ENCODE peak calls at places on chromosomes 4 and X, in six cellular contexts. One of them, this sample, is unnamed.

GRCh38 chr4:113678651-113679050 is 82.9 kb downstream of the CAMK2D start:
- DNase-seq in lower leg skin: no peak
- DNase-seq in brain microvascular endothelial cell: no peak
- DNase-seq in suprapubic skin: no peak
- DNase-seq in A549: no peak
- DNase-seq in coronary artery: no peak
- DNase-seq in this sample: no peak

GRCh38 chr4:102022343-102022742 is 231.8 kb downstream of the BANK1 start:
- DNase-seq in lower leg skin: no peak
- DNase-seq in brain microvascular endothelial cell: no peak
- DNase-seq in suprapubic skin: no peak
- DNase-seq in A549: no peak
- DNase-seq in coronary artery: no peak
- DNase-seq in this sample: no peak

GRCh38 chr4:128234836-128235235 is 52.8 kb downstream of the PGRMC2 start:
- DNase-seq in lower leg skin: no peak
- DNase-seq in brain microvascular endothelial cell: no peak
- DNase-seq in suprapubic skin: no peak
- DNase-seq in A549: no peak
- DNase-seq in coronary artery: no peak
- DNase-seq in this sample: no peak

GRCh38 chr4:27176400-27176799 is 315.8 kb downstream of the STIM2 start:
- DNase-seq in lower leg skin: no peak
- DNase-seq in brain microvascular endothelial cell: no peak
- DNase-seq in suprapubic skin: no peak
- DNase-seq in A549: no peak
- DNase-seq in coronary artery: no peak
- DNase-seq in this sample: peak

GRCh38 chr4:183438458-183439113 is 5.8 kb upstream of the CDKN2AIP start:
- DNase-seq in lower leg skin: no peak
- DNase-seq in brain microvascular endothelial cell: peak
- DNase-seq in suprapubic skin: no peak
- DNase-seq in A549: peak
- DNase-seq in coronary artery: no peak
- DNase-seq in this sample: no peak

GRCh38 chr4:183398298-183399129 is 45.9 kb upstream of the CDKN2AIP start:
- DNase-seq in lower leg skin: peak
- DNase-seq in brain microvascular endothelial cell: peak
- DNase-seq in suprapubic skin: no peak
- DNase-seq in A549: peak
- DNase-seq in coronary artery: no peak
- DNase-seq in this sample: no peak

GRCh38 chrX:16785247-16786138 is 773 bp upstream of the TXLNG start:
- DNase-seq in lower leg skin: peak
- DNase-seq in brain microvascular endothelial cell: no peak
- DNase-seq in suprapubic skin: no peak
- DNase-seq in A549: no peak
- DNase-seq in coronary artery: peak
- DNase-seq in this sample: no peak

GRCh38 chr4:119559044-119559647 is 69.5 kb downstream of the PDE5A start:
- DNase-seq in lower leg skin: no peak
- DNase-seq in brain microvascular endothelial cell: no peak
- DNase-seq in suprapubic skin: no peak
- DNase-seq in A549: peak
- DNase-seq in coronary artery: no peak
- DNase-seq in this sample: no peak

GRCh38 chr4:175306436-175306835 is 388.3 kb downstream of the ADAM29 start:
- DNase-seq in lower leg skin: no peak
- DNase-seq in brain microvascular endothelial cell: no peak
- DNase-seq in suprapubic skin: no peak
- DNase-seq in A549: no peak
- DNase-seq in coronary artery: no peak
- DNase-seq in this sample: no peak

GRCh38 chrX:45852884-45853283 is 652.2 kb upstream of the DIPK2B start:
- DNase-seq in lower leg skin: no peak
- DNase-seq in brain microvascular endothelial cell: peak
- DNase-seq in suprapubic skin: no peak
- DNase-seq in A549: no peak
- DNase-seq in coronary artery: no peak
- DNase-seq in this sample: no peak

GRCh38 chr4:140018931-140019618 is 134.9 kb downstream of the MAML3 start:
- DNase-seq in lower leg skin: no peak
- DNase-seq in brain microvascular endothelial cell: no peak
- DNase-seq in suprapubic skin: no peak
- DNase-seq in A549: no peak
- DNase-seq in coronary artery: no peak
- DNase-seq in this sample: no peak

GRCh38 chr4:111562811-111563210 is 582.4 kb upstream of the FAM241A start:
- DNase-seq in lower leg skin: no peak
- DNase-seq in brain microvascular endothelial cell: no peak
- DNase-seq in suprapubic skin: no peak
- DNase-seq in A549: no peak
- DNase-seq in coronary artery: no peak
- DNase-seq in this sample: no peak

GRCh38 chr4:115365185-115365584 is 251.8 kb upstream of the NDST4 start:
- DNase-seq in lower leg skin: no peak
- DNase-seq in brain microvascular endothelial cell: no peak
- DNase-seq in suprapubic skin: no peak
- DNase-seq in A549: no peak
- DNase-seq in coronary artery: no peak
- DNase-seq in this sample: no peak

GRCh38 chrX:26613951-26614350 is 398.0 kb downstream of the MAGEB5 start:
- DNase-seq in lower leg skin: no peak
- DNase-seq in brain microvascular endothelial cell: peak
- DNase-seq in suprapubic skin: no peak
- DNase-seq in A549: no peak
- DNase-seq in coronary artery: no peak
- DNase-seq in this sample: no peak

GRCh38 chr4:186958951-186959350 is 235.3 kb upstream of the FAT1 start:
- DNase-seq in lower leg skin: no peak
- DNase-seq in brain microvascular endothelial cell: no peak
- DNase-seq in suprapubic skin: no peak
- DNase-seq in A549: no peak
- DNase-seq in coronary artery: no peak
- DNase-seq in this sample: no peak

GRCh38 chr4:99100876-99101275 is 12.3 kb upstream of the ADH5 start:
- DNase-seq in lower leg skin: no peak
- DNase-seq in brain microvascular endothelial cell: no peak
- DNase-seq in suprapubic skin: no peak
- DNase-seq in A549: no peak
- DNase-seq in coronary artery: no peak
- DNase-seq in this sample: no peak

GRCh38 chr4:139557506-139558110 is 1.6 kb upstream of the SETD7 start:
- DNase-seq in lower leg skin: no peak
- DNase-seq in brain microvascular endothelial cell: no peak
- DNase-seq in suprapubic skin: no peak
- DNase-seq in A549: no peak
- DNase-seq in coronary artery: no peak
- DNase-seq in this sample: no peak

GRCh38 chrX:18640686-18641085 is 31.2 kb downstream of the RS1 start:
- DNase-seq in lower leg skin: no peak
- DNase-seq in brain microvascular endothelial cell: no peak
- DNase-seq in suprapubic skin: no peak
- DNase-seq in A549: no peak
- DNase-seq in coronary artery: no peak
- DNase-seq in this sample: no peak

GRCh38 chrX:154121961-154122360 is 22.1 kb upstream of the OPN1LW start:
- DNase-seq in lower leg skin: no peak
- DNase-seq in brain microvascular endothelial cell: no peak
- DNase-seq in suprapubic skin: no peak
- DNase-seq in A549: no peak
- DNase-seq in coronary artery: no peak
- DNase-seq in this sample: peak

GRCh38 chr4:3168029-3168428 is 80.9 kb upstream of the MSANTD1 start:
- DNase-seq in lower leg skin: no peak
- DNase-seq in brain microvascular endothelial cell: peak
- DNase-seq in suprapubic skin: no peak
- DNase-seq in A549: no peak
- DNase-seq in coronary artery: no peak
- DNase-seq in this sample: no peak
- H3K4me3 ChIP-seq in lower leg skin: no peak
- H3K4me3 ChIP-seq in brain microvascular endothelial cell: no peak
- H3K4me3 ChIP-seq in suprapubic skin: no peak
- H3K4me3 ChIP-seq in A549: no peak
- H3K4me3 ChIP-seq in coronary artery: no peak
- H3K4me3 ChIP-seq in this sample: no peak

DNA sequence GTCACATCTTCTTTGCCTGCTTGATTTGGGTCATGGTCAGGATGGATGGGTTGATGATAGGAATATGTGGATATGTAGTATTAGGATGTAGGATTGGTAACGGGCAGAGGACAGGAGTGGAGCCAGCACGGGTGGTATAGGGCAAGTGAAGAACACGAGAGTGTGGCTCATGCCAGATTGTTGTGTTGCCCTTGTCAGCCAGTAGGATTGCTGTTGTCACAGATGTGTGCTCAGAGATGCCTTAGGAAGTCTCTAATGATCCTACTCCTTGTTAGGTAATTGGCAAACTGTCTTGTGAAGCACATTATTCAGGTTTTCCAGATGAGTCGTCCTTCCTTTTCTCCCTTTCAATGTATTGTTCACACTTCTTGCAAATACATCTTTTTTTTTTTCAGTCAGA is 5.5 kb downstream of the ATP10D start:
- DNase-seq in lower leg skin: no peak
- DNase-seq in brain microvascular endothelial cell: no peak
- DNase-seq in suprapubic skin: no peak
- DNase-seq in A549: peak
- DNase-seq in coronary artery: no peak
- DNase-seq in this sample: no peak
- TF ChIP-seq CTCF in lower leg skin: no peak
- TF ChIP-seq CTCF in brain microvascular endothelial cell: peak
- TF ChIP-seq CTCF in suprapubic skin: peak
- TF ChIP-seq CTCF in A549: no peak
- TF ChIP-seq CTCF in coronary artery: no peak
- TF ChIP-seq CTCF in this sample: peak

DNA sequence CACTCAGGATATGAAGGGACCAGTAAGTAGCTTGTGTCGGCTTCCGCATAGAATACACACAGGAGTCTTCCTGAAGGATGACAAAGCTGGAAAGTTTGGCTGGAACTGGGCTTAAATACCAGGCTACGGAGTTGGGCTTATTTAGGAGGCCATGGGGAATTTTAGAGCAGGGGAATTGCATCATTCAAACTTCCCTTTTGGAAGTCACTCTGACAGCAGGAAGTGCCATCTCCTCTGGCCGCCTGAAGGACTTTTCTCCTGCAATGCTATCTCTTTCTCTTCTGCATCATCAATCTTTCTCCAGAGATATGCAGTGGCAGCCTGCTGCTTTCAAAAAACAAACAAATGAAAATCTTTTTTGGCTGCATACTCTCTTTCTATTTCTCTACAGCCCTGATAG is 48.4 kb upstream of the PAK3 start:
- DNase-seq in lower leg skin: peak
- DNase-seq in brain microvascular endothelial cell: no peak
- DNase-seq in suprapubic skin: no peak
- DNase-seq in A549: no peak
- DNase-seq in coronary artery: no peak
- DNase-seq in this sample: no peak
- H3K4me3 ChIP-seq in lower leg skin: no peak
- H3K4me3 ChIP-seq in brain microvascular endothelial cell: no peak
- H3K4me3 ChIP-seq in suprapubic skin: no peak
- H3K4me3 ChIP-seq in A549: no peak
- H3K4me3 ChIP-seq in coronary artery: no peak
- H3K4me3 ChIP-seq in this sample: no peak

DNA sequence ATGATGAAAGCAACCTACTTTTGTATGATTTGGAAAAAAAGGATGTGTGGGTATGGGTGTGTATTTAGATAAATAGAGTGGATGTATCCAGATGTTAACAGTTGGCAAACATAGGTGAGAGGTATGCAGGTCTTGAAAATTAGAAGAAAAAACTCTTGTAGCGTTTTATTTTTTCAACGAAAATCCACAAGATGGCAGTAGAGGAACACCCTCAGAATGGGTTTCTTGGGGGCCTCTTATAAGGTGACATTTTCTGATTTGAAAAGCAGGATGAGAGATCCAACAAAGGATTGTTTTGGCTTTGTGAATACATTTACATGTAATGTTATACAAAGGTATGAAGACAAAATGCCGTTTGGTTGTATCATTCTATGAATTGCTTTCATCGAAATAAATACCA is 68.3 kb downstream of the FMR1NB start:
- DNase-seq in lower leg skin: no peak
- DNase-seq in brain microvascular endothelial cell: no peak
- DNase-seq in suprapubic skin: no peak
- DNase-seq in A549: peak
- DNase-seq in coronary artery: no peak
- DNase-seq in this sample: no peak
- TF ChIP-seq CTCF in lower leg skin: no peak
- TF ChIP-seq CTCF in brain microvascular endothelial cell: peak
- TF ChIP-seq CTCF in suprapubic skin: peak
- TF ChIP-seq CTCF in A549: peak
- TF ChIP-seq CTCF in coronary artery: no peak
- TF ChIP-seq CTCF in this sample: peak

This sample was measured in retinal pigment epithelial cell.